ENCODE peak calls at places on chromosomes 6 and 20, in eight cellular contexts. W is stimulated activated CD4-positive, alpha-beta T cell treated with anti-CD3 and anti-CD28 coated beads, Interleukin-2, amount 100 ng/mL, for 48 hours; K is activated CD8-positive, alpha-beta memory T cell treated with anti-CD3 and anti-CD28 coated beads, Interleukin-2, amount 50 U/mL, for 48 hours; C is heart right ventricle; N is SK-N-MC; H is T-cell; Z is Daoy; Q is DMS153. D is an unnamed sample.

GRCh38 chr20:45993197-45993951 is 15.3 kb upstream of the MMP9 start:
- DNase-seq in H (no peak), W (no peak), N (no peak), C (no peak), Q (no peak), K (no peak), Z (peak; percentile 87), D (peak; percentile 92)

GRCh38 chr6:154632121-154632520 is 101.1 kb upstream of the SCAF8 start:
- DNase-seq in K (no peak), W (no peak), Z (no peak), Q (no peak), C (no peak), N (no peak), H (no peak), D (no peak)

GRCh38 chr6:66183982-66184555 is 477.0 kb upstream of the EYS start:
- DNase-seq in N (no peak), W (no peak), K (no peak), C (no peak), H (no peak), Z (no peak), Q (no peak), D (no peak)

GRCh38 chr6:124870611-124871201 is 91.5 kb upstream of the RNF217 start:
- DNase-seq in Q (no peak), H (no peak), Z (peak; percentile 13), N (no peak), C (no peak), K (no peak), W (no peak), D (peak; percentile 14)

GRCh38 chr6:52537001-52537753 is 39.7 kb downstream of the TRAM2 start:
- DNase-seq in W (no peak), K (no peak), N (no peak), C (no peak), H (no peak), Q (no peak), Z (peak; percentile 56), D (peak; percentile 77)

GRCh38 chr20:59386819-59387218 is 86.4 kb downstream of the EDN3 start:
- DNase-seq in C (no peak), W (no peak), K (no peak), H (no peak), Z (no peak), Q (no peak), N (no peak), D (no peak)

GRCh38 chr6:140879861-140880260 is 1252.9 kb upstream of the GJE1 start:
- DNase-seq in W (no peak), Q (no peak), K (no peak), H (no peak), N (no peak), C (no peak), Z (no peak), D (peak; percentile 34)

GRCh38 chr6:143111443-143111842 is 50.8 kb downstream of the AIG1 start:
- DNase-seq in C (no peak), N (no peak), Z (no peak), Q (no peak), K (no peak), H (no peak), W (no peak), D (no peak)

GRCh38 chr6:125829433-125829832 is 38.7 kb downstream of the NCOA7 start:
- DNase-seq in W (no peak), H (no peak), N (no peak), C (no peak), K (no peak), Q (no peak), Z (no peak), D (no peak)

GRCh38 chr20:57794600-57795346 is 85.0 kb upstream of the PMEPA1 start:
- DNase-seq in Z (peak; percentile 77), W (no peak), Q (no peak), C (no peak), N (no peak), K (no peak), H (no peak), D (peak; percentile 69)

GRCh38 chr6:1094306-1094705 is 217.6 kb upstream of the FOXQ1 start:
- DNase-seq in N (no peak), Q (no peak), Z (no peak), H (no peak), K (no peak), W (no peak), C (no peak), D (no peak)

D was measured in HT1080.